ENCODE peak calls at places on chromosomes 3 and 15, in six cellular contexts. M is tibial nerve, Y is NCI-H748 treated with DMSO at 0.1 percent for 48 hours, H is NCI-H1105, K is T-cell, L is astrocyte of the spinal cord. V is an unnamed sample.
A peak's percentile ranks its signal among the peaks of the same experiment; 100 is the strongest.

GRCh38 chr3:72492240-72492639 is 356.0 kb downstream of the SHQ1 start:
- DNase-seq in M (peak; percentile 75), Y (no peak), H (no peak), K (no peak), L (peak; percentile 95), V (peak; percentile 95)

GRCh38 chr3:119063471-119063870 is 28.8 kb upstream of the IGSF11 start:
- DNase-seq in M (no peak), Y (no peak), H (no peak), K (no peak), L (no peak), V (no peak)

GRCh38 chr3:157746391-157746790 is 243.2 kb upstream of the VEPH1 start:
- DNase-seq in M (no peak), Y (no peak), H (no peak), K (no peak), L (no peak), V (no peak)

GRCh38 chr3:38314112-38314766 is 32.1 kb downstream of the SLC22A14 start:
- DNase-seq in M (no peak), Y (no peak), H (no peak), K (no peak), L (no peak), V (no peak)

GRCh38 chr3:128971421-128971820 is 22.5 kb downstream of the CFAP92 start:
- DNase-seq in M (no peak), Y (no peak), H (no peak), K (no peak), L (peak; percentile 15), V (peak; percentile 55)

GRCh38 chr15:69719527-69719926 is 266.9 kb downstream of the RPLP1 start:
- DNase-seq in M (peak; percentile 29), Y (no peak), H (no peak), K (peak; percentile 72), L (no peak), V (no peak)

GRCh38 chr15:73686781-73687256 is 2.6 kb downstream of the CD276 start:
- DNase-seq in M (no peak), Y (no peak), H (no peak), K (no peak), L (peak; percentile 85), V (peak; percentile 94)

GRCh38 chr3:180116658-180117057 is 79.9 kb upstream of the PEX5L start:
- DNase-seq in M (no peak), Y (no peak), H (no peak), K (no peak), L (no peak), V (no peak)

GRCh38 chr15:89852342-89853005 is 37.8 kb upstream of the ANPEP start:
- DNase-seq in M (no peak), Y (no peak), H (no peak), K (no peak), L (no peak), V (no peak)

GRCh38 chr3:108157275-108157674 is 64.9 kb downstream of the IFT57 start:
- DNase-seq in M (no peak), Y (no peak), H (no peak), K (no peak), L (no peak), V (no peak)

GRCh38 chr3:129315386-129315991 is 36.8 kb downstream of the HMCES start:
- DNase-seq in M (peak; percentile 29), Y (no peak), H (no peak), K (no peak), L (peak; percentile 33), V (peak; percentile 52)

GRCh38 chr15:30041868-30042267 is 40.9 kb upstream of the GOLGA8J start:
- DNase-seq in M (no peak), Y (no peak), H (no peak), K (no peak), L (no peak), V (no peak)

GRCh38 chr3:161471211-161471610 is 25.4 kb upstream of the OTOL1 start:
- DNase-seq in M (no peak), Y (no peak), H (no peak), K (no peak), L (no peak), V (no peak)

GRCh38 chr3:157534725-157535161 is 31.5 kb upstream of the VEPH1 start:
- DNase-seq in M (no peak), Y (no peak), H (no peak), K (no peak), L (no peak), V (no peak)

GRCh38 chr3:33914731-33915389 is 116.4 kb downstream of the PDCD6IP start:
- DNase-seq in M (no peak), Y (no peak), H (no peak), K (no peak), L (no peak), V (no peak)

GRCh38 chr3:153158961-153159735 is 2.9 kb upstream of the RAP2B start:
- DNase-seq in M (no peak), Y (no peak), H (no peak), K (no peak), L (no peak), V (no peak)

GRCh38 chr3:59335338-59335737 is 285.5 kb upstream of the CFAP20DC start:
- DNase-seq in M (no peak), Y (no peak), H (no peak), K (no peak), L (no peak), V (no peak)

GRCh38 chr15:22232675-22233074 is 152.3 kb downstream of the OR4M2 start:
- DNase-seq in M (no peak), Y (no peak), H (no peak), K (no peak), L (no peak), V (no peak)

GRCh38 chr3:46162975-46163550 is 45.0 kb downstream of the CCR1 start:
- DNase-seq in M (no peak), Y (no peak), H (no peak), K (no peak), L (no peak), V (no peak)

GRCh38 chr3:54954019-54954418 is 26.2 kb upstream of the LRTM1 start:
- DNase-seq in M (no peak), Y (no peak), H (no peak), K (no peak), L (peak; percentile 84), V (peak; percentile 49)

GRCh38 chr3:186551387-186551786 is 7.2 kb upstream of the CRYGS start:
- DNase-seq in M (no peak), Y (no peak), H (no peak), K (no peak), L (no peak), V (no peak)

GRCh38 chr3:8769088-8769822 is at the start of gene OXTR:
- DNase-seq in M (peak; percentile 29), Y (peak; percentile 20), H (peak; percentile 59), K (no peak), L (peak; percentile 86), V (peak; percentile 86)

GRCh38 chr15:36888018-36888992 is 212.0 kb downstream of the MEIS2 start:
- DNase-seq in M (no peak), Y (no peak), H (no peak), K (no peak), L (no peak), V (no peak)

GRCh38 chr3:170753421-170754344 is 116.3 kb downstream of the RPL22L1 start:
- DNase-seq in M (no peak), Y (no peak), H (no peak), K (no peak), L (peak; percentile 39), V (peak; percentile 50)

GRCh38 chr15:52382647-52383046 is 87.0 kb upstream of the MYO5C start:
- DNase-seq in M (no peak), Y (no peak), H (no peak), K (no peak), L (no peak), V (no peak)